ENCODE peak calls at places on chromosomes 11 and 22, in ten cellular contexts. N, Q, J, U, M, C, B, R, F and Z are unnamed samples. For H3K4me1, the result is how much of the 10 kb centered on the place peaks cover.

GRCh38 chr11:69923641-69924307 is 104.6 kb upstream of the FGF3 start:
- DNase-seq in N (no peak), Q (no peak), J (no peak), U (no peak), M (no peak), C (no peak), B (no peak), R (no peak), F (no peak), Z (peak)

GRCh38 chr11:101974255-101974654 is 57.9 kb upstream of the ANGPTL5 start:
- DNase-seq in N (peak), Q (no peak), J (peak), U (no peak), M (peak), C (peak), B (no peak), R (no peak), F (peak), Z (no peak)

GRCh38 chr22:36822581-36822980 is 5.7 kb upstream of the PVALB start:
- DNase-seq in N (no peak), Q (no peak), J (no peak), U (no peak), M (no peak), C (no peak), B (peak), R (no peak), F (no peak), Z (peak)

GRCh38 chr11:35781342-35782171 is 119.0 kb downstream of the TRIM44 start:
- DNase-seq in N (peak), Q (no peak), J (peak), U (peak), M (peak), C (peak), B (peak), R (no peak), F (peak), Z (peak)

GRCh38 chr22:32987081-32987631 is 71.0 kb downstream of the SYN3 start:
- DNase-seq in N (peak), Q (peak), J (no peak), U (peak), M (no peak), C (no peak), B (peak), R (no peak), F (peak), Z (peak)

GRCh38 chr11:14522801-14523200 is 2.6 kb upstream of the PSMA1 start:
- DNase-seq in N (no peak), Q (no peak), J (no peak), U (no peak), M (no peak), C (no peak), B (no peak), R (no peak), F (no peak), Z (no peak)

GRCh38 chr11:61149624-61150615 is 11.3 kb downstream of the VPS37C start:
- DNase-seq in N (no peak), Q (no peak), J (peak), U (no peak), M (peak), C (peak), B (peak), R (no peak), F (no peak), Z (peak)

GRCh38 chr11:27673979-27674663 is 26.1 kb downstream of the BDNF start:
- DNase-seq in N (no peak), Q (peak), J (no peak), U (peak), M (no peak), C (no peak), B (no peak), R (no peak), F (no peak), Z (no peak)

GRCh38 chr11:123429851-123430735 is at the start of gene GRAMD1B:
- DNase-seq in N (peak), Q (no peak), J (peak), U (no peak), M (peak), C (peak), B (peak), R (peak), F (peak), Z (peak)

GRCh38 chr22:50694099-50694498 is 21.5 kb downstream of the SHANK3 start:
- DNase-seq in N (no peak), Q (no peak), J (peak), U (no peak), M (peak), C (peak), B (no peak), R (no peak), F (peak), Z (no peak)

GRCh38 chr11:27910186-27910941 is 197.6 kb downstream of the KIF18A start:
- DNase-seq in N (peak), Q (peak), J (peak), U (peak), M (peak), C (peak), B (peak), R (no peak), F (peak), Z (peak)

GRCh38 chr11:43790444-43790794 is 90.2 kb upstream of the ALKBH3 start:
- DNase-seq in N (peak), Q (no peak), J (peak), U (peak), M (peak), C (no peak), B (no peak), R (no peak), F (peak), Z (no peak)

GRCh38 chr11:2310073-2310785 is 8.4 kb downstream of the TSPAN32 start:
- DNase-seq in N (no peak), Q (no peak), J (no peak), U (no peak), M (no peak), C (no peak), B (no peak), R (no peak), F (no peak), Z (no peak)

GRCh38 chr22:33932997-33933396 is 12.7 kb upstream of the LARGE1 start:
- DNase-seq in N (no peak), Q (no peak), J (no peak), U (peak), M (peak), C (no peak), B (no peak), R (no peak), F (peak), Z (no peak)

GRCh38 chr22:45583504-45583903 is 80.8 kb downstream of the FBLN1 start:
- DNase-seq in N (no peak), Q (no peak), J (no peak), U (no peak), M (no peak), C (no peak), B (peak), R (no peak), F (no peak), Z (no peak)

GRCh38 chr11:44555031-44555800 is 10.2 kb upstream of the CD82 start:
- DNase-seq in N (no peak), Q (no peak), J (no peak), U (no peak), M (no peak), C (no peak), B (no peak), R (no peak), F (no peak), Z (no peak)

GRCh38 chr22:20742764-20743163 is 31.1 kb upstream of the SERPIND1 start:
- DNase-seq in N (no peak), Q (no peak), J (no peak), U (no peak), M (no peak), C (no peak), B (no peak), R (no peak), F (no peak), Z (no peak)

GRCh38 chr11:45181595-45182550 is 35.4 kb downstream of the PRDM11 start:
- DNase-seq in N (no peak), Q (no peak), J (no peak), U (no peak), M (no peak), C (peak), B (peak), R (no peak), F (no peak), Z (no peak)

GRCh38 chr11:132099692-132100091 is 729.3 kb downstream of the NTM start:
- DNase-seq in N (no peak), Q (no peak), J (no peak), U (no peak), M (peak), C (no peak), B (peak), R (no peak), F (peak), Z (peak)

GRCh38 chr11:3370268-3370870 is 8.6 kb downstream of the ZNF195 start:
- DNase-seq in N (no peak), Q (peak), J (no peak), U (peak), M (no peak), C (no peak), B (no peak), R (no peak), F (no peak), Z (no peak)

GRCh38 chr22:46173152-46173551 is 22.8 kb downstream of the PPARA start:
- DNase-seq in N (no peak), Q (no peak), J (no peak), U (no peak), M (no peak), C (no peak), B (no peak), R (no peak), F (no peak), Z (no peak)

GRCh38 chr11:76641905-76642304 is 28.6 kb downstream of the LRRC32 start:
- DNase-seq in N (no peak), Q (no peak), J (no peak), U (no peak), M (no peak), C (no peak), B (no peak), R (peak), F (no peak), Z (no peak)

GRCh38 chr22:41028841-41029240 is 63.6 kb upstream of the EP300 start:
- DNase-seq in N (peak), Q (no peak), J (peak), U (peak), M (peak), C (peak), B (no peak), R (no peak), F (peak), Z (no peak)

GRCh38 chr11:117145393-117145761 is 1.3 kb downstream of the PAFAH1B2 start:
- DNase-seq in N (peak), Q (no peak), J (peak), U (peak), M (peak), C (peak), B (peak), R (peak), F (peak), Z (peak)

GRCh38 chr11:115652501-115652900 is 148.3 kb upstream of the CADM1 start:
- DNase-seq in N (no peak), Q (no peak), J (no peak), U (no peak), M (no peak), C (no peak), B (no peak), R (no peak), F (no peak), Z (no peak)
- H3K4me1 ChIP-seq in N (under half), Q (under half), J (under half), U (under half), M (under half), C (under half), B (under half), R (under half), F (under half), Z (under half)

GRCh38 chr11:134287561-134287960 is 11.4 kb downstream of the GLB1L3 start:
- DNase-seq in N (no peak), Q (no peak), J (no peak), U (no peak), M (no peak), C (no peak), B (no peak), R (no peak), F (no peak), Z (no peak)
- H3K4me3 ChIP-seq in N (no peak), Q (no peak), J (no peak), U (no peak), M (no peak), C (no peak), B (no peak), R (no peak), F (no peak), Z (no peak)

GRCh38 chr11:128575956-128576340 is 11.4 kb downstream of the ETS1 start:
- DNase-seq in N (peak), Q (no peak), J (peak), U (no peak), M (no peak), C (peak), B (no peak), R (no peak), F (peak), Z (no peak)

GRCh38 chr11:128573674-128574073 is 13.7 kb downstream of the ETS1 start:
- DNase-seq in N (no peak), Q (no peak), J (no peak), U (no peak), M (peak), C (no peak), B (no peak), R (no peak), F (no peak), Z (no peak)

GRCh38 chr11:128576555-128576954 is 10.8 kb downstream of the ETS1 start:
- DNase-seq in N (no peak), Q (no peak), J (no peak), U (no peak), M (no peak), C (no peak), B (peak), R (no peak), F (no peak), Z (no peak)

GRCh38 chr11:128574576-128575011 is 12.8 kb downstream of the ETS1 start:
- DNase-seq in N (peak), Q (no peak), J (peak), U (no peak), M (peak), C (peak), B (no peak), R (no peak), F (no peak), Z (no peak)

GRCh38 chr11:128575174-128575955 is 12.0 kb downstream of the ETS1 start:
- DNase-seq in N (no peak), Q (no peak), J (no peak), U (no peak), M (no peak), C (no peak), B (no peak), R (no peak), F (no peak), Z (no peak)
- H3K9ac ChIP-seq in N (no peak), Q (no peak), J (no peak), U (no peak), M (no peak), C (no peak), B (no peak), R (no peak), F (no peak), Z (no peak)

GRCh38 chr11:65498042-65498726 is 661 bp upstream of the MALAT1 start:
- DNase-seq in N (peak), Q (no peak), J (peak), U (no peak), M (peak), C (peak), B (peak), R (no peak), F (peak), Z (peak)

GRCh38 chr11:65498977-65499712 is at the start of gene MALAT1:
- DNase-seq in N (peak), Q (no peak), J (peak), U (peak), M (peak), C (peak), B (peak), R (peak), F (peak), Z (peak)

GRCh38 chr11:65498727-65498976 is 193 bp upstream of the MALAT1 start:
- DNase-seq in N (no peak), Q (no peak), J (no peak), U (no peak), M (no peak), C (no peak), B (no peak), R (no peak), F (no peak), Z (no peak)

GRCh38 chr11:65497141-65498041 is 1.5 kb upstream of the MALAT1 start:
- DNase-seq in N (peak), Q (no peak), J (peak), U (peak), M (peak), C (peak), B (peak), R (peak), F (peak), Z (peak)

DNA sequence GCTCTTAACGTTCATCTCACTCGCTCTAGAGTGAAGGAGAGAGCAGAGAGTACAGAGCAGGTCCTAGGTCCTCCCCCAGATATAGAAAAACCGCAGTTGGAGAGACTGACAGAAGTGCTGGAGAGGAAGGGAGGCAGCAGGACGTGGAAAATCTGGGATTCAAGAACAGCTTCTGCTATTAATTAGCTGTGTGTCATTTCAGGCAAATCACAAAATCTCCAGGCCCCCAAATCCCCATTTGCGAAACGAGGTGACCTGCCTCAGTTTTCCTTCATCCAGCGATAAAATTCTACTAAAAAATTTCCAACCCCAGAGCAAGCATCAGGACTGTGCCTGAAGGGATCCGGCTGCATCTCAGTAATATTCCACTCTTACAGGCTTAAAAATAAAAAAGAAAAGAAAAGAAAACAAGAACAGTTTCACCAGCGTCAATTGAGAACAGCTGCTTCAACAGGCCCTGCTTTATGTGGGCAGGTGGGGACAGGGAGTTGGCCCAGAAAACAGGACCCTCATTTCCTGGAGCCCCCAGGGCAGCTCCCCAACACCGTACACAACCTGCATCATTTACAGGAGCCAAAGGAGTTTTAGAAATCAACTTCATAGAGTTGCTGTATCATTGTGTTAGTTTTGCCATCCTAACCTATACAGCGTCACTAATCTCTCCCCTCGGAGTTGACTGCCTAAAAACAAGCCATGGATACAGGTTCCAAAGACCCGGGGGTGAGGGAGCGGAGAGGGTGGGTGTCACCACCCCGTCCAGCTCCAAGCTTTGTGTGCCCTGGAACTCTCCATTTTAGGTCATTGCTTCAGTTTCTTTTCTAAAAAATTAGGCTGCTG is 2.3 kb upstream of the MALAT1 start:
- DNase-seq in N (peak), Q (no peak), J (peak), U (no peak), M (no peak), C (peak), B (no peak), R (no peak), F (peak), Z (no peak)
- H3K4me1 ChIP-seq in N (under half), Q (half or more), J (under half), U (half or more), M (half or more), C (under half), B (under half), R (under half), F (half or more), Z (under half)

GRCh38 chr22:48567213-48567975 is 1260.3 kb downstream of the BRD1 start:
- DNase-seq in N (no peak), Q (no peak), J (no peak), U (no peak), M (no peak), C (no peak), B (no peak), R (no peak), F (peak), Z (no peak)

GRCh38 chr22:48564995-48565394 is 1262.7 kb downstream of the BRD1 start:
- DNase-seq in N (no peak), Q (no peak), J (no peak), U (no peak), M (no peak), C (no peak), B (no peak), R (no peak), F (no peak), Z (no peak)

GRCh38 chr22:48563966-48564330 is 1263.7 kb downstream of the BRD1 start:
- DNase-seq in N (no peak), Q (no peak), J (no peak), U (no peak), M (no peak), C (no peak), B (no peak), R (no peak), F (no peak), Z (no peak)

GRCh38 chr22:48566741-48567140 is 1260.9 kb downstream of the BRD1 start:
- DNase-seq in N (no peak), Q (no peak), J (no peak), U (no peak), M (no peak), C (no peak), B (no peak), R (no peak), F (peak), Z (no peak)

DNA sequence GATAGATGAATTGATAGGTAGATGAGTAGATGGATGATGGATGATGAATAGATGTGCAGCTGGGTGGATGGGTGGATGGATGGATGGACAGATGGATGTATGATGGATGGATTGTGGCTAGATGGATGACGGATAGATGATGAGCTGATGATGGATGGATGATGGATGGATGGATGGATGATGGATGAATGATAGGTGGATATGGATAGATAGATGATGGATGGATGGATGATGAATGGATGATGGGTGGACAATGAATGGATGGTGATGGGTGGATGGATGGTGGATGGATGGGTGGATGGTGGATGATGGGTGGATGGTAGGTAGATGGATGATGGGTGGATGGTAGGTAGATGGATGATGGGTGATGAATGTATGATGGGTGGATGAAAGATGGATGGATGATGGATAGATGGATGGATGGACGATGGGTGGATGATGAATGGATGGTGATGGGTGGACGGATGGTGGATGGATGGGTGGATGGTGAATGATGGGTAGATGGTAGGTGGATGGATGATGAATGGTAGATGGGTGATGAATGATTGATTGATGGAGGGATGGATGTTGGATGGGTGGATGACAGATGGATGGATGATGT is 1261.7 kb downstream of the BRD1 start:
- DNase-seq in N (no peak), Q (no peak), J (no peak), U (no peak), M (no peak), C (no peak), B (no peak), R (no peak), F (no peak), Z (no peak)
- H3K4me3 ChIP-seq in N (no peak), Q (no peak), J (no peak), U (no peak), M (no peak), C (no peak), B (no peak), R (no peak), F (no peak), Z (no peak)

GRCh38 chr11:122103366-122103765 is 12.6 kb downstream of the BLID start:
- DNase-seq in N (peak), Q (no peak), J (peak), U (peak), M (no peak), C (no peak), B (no peak), R (no peak), F (peak), Z (no peak)

GRCh38 chr11:122100222-122101080 is 15.6 kb downstream of the BLID start:
- DNase-seq in N (peak), Q (no peak), J (peak), U (peak), M (no peak), C (peak), B (peak), R (peak), F (peak), Z (peak)

GRCh38 chr11:122104381-122104780 is 11.6 kb downstream of the BLID start:
- DNase-seq in N (no peak), Q (no peak), J (no peak), U (no peak), M (no peak), C (no peak), B (no peak), R (no peak), F (peak), Z (no peak)

GRCh38 chr11:122101625-122102291 is 14.3 kb downstream of the BLID start:
- DNase-seq in N (peak), Q (no peak), J (peak), U (peak), M (no peak), C (peak), B (peak), R (peak), F (peak), Z (peak)

DNA sequence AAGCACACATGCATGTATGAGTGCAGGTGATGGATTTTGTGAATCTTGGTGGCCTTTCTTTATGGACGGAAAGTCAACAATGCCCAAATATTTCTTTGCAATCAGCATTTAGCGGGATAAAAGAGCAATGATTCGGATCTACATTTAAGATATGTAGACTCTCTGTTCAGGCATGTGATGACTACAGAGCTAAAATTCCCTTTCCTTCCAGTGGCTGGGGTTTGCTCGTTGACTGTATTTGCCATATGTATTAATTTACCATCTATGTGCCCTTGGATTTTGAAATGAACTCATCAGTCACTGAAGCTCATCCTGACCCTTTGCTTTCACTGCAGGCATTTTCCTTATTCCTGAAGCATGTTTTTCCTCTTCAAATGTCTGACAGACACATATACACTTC is 13.6 kb downstream of the BLID start:
- DNase-seq in N (peak), Q (no peak), J (peak), U (no peak), M (no peak), C (no peak), B (no peak), R (no peak), F (peak), Z (no peak)
- H3K9ac ChIP-seq in N (no peak), Q (no peak), J (peak), U (no peak), M (no peak), C (peak), B (no peak), R (no peak), F (peak), Z (no peak)

GRCh38 chr22:28123989-28124766 is 205.1 kb upstream of the PITPNB start:
- DNase-seq in N (no peak), Q (no peak), J (no peak), U (no peak), M (no peak), C (no peak), B (no peak), R (no peak), F (peak), Z (no peak)
- H3K4me1 ChIP-seq in N (under half), Q (under half), J (under half), U (under half), M (under half), C (under half), B (under half), R (under half), F (under half), Z (under half)